ENCODE peak calls at places on chromosome 6, in five cellular contexts. W is neuronal stem cell, V is H9, O is H1, T is trophoblast cell. Z is an unnamed sample.

GRCh38 chr6:129774697-129775447 is 64.9 kb upstream of the ARHGAP18 start:
- DNase-seq in W (peak; percentile 78), O (peak; percentile 54), V (peak; percentile 86), T (peak; percentile 63), Z (peak; percentile 80)

GRCh38 chr6:89763550-89763949 is 56.0 kb downstream of the MDN1 start:
- DNase-seq in O (no peak), W (no peak), V (no peak), T (no peak), Z (peak; percentile 6)

GRCh38 chr6:41789937-41790502 is 2.5 kb downstream of the TOMM6 start:
- DNase-seq in W (no peak), O (no peak), T (no peak), V (no peak), Z (no peak)

GRCh38 chr6:218153-219018 is 73.9 kb upstream of the DUSP22 start:
- DNase-seq in T (no peak), V (no peak), O (no peak), W (no peak), Z (no peak)

GRCh38 chr6:11207199-11207968 is 25.1 kb downstream of the NEDD9 start:
- DNase-seq in V (no peak), O (no peak), T (peak; percentile 98), W (no peak), Z (peak; percentile 99)

GRCh38 chr6:21596379-21597242 is 3.1 kb downstream of the SOX4 start:
- DNase-seq in W (no peak), V (peak; percentile 60), T (peak; percentile 34), O (no peak), Z (peak; percentile 71)

GRCh38 chr6:22106445-22106844 is 190.4 kb downstream of the PRL start:
- DNase-seq in V (no peak), W (no peak), O (no peak), T (no peak), Z (no peak)

GRCh38 chr6:111663232-111663631 is 57.6 kb upstream of the TRAF3IP2 start:
- DNase-seq in V (peak; percentile 46), T (no peak), W (no peak), O (no peak), Z (no peak)

GRCh38 chr6:125208625-125209249 is 55.2 kb downstream of the TPD52L1 start:
- DNase-seq in O (no peak), W (no peak), V (no peak), T (no peak), Z (no peak)

GRCh38 chr6:85580104-85580877 is 13.4 kb downstream of the SNX14 start:
- DNase-seq in W (no peak), T (no peak), V (no peak), O (no peak), Z (peak; percentile 13)

GRCh38 chr6:112372213-112372806 is 25.2 kb downstream of the RFPL4B start:
- DNase-seq in T (no peak), V (no peak), O (no peak), W (no peak), Z (peak; percentile 24)

GRCh38 chr6:170268216-170269129 is 22.4 kb downstream of the DLL1 start:
- DNase-seq in V (no peak), T (no peak), W (no peak), O (no peak), Z (no peak)

GRCh38 chr6:78599526-78599925 is 267.8 kb upstream of the IRAK1BP1 start:
- DNase-seq in T (no peak), O (no peak), W (no peak), V (no peak), Z (peak; percentile 4)

GRCh38 chr6:109484161-109484560 is 1.1 kb upstream of the ZBTB24 start:
- DNase-seq in O (no peak), W (no peak), T (no peak), V (no peak), Z (peak; percentile 18)

GRCh38 chr6:111614833-111615582 is 9.3 kb upstream of the TRAF3IP2 start:
- DNase-seq in W (no peak), V (peak; percentile 87), T (no peak), O (no peak), Z (peak; percentile 31)

GRCh38 chr6:42937548-42938427 is 8.5 kb downstream of the CNPY3 start:
- DNase-seq in W (no peak), T (no peak), O (no peak), V (no peak), Z (no peak)

GRCh38 chr6:157221049-157221816 is 102.1 kb downstream of the TMEM242 start:
- DNase-seq in V (peak; percentile 80), T (peak; percentile 96), O (no peak), W (peak; percentile 43), Z (peak; percentile 66)

GRCh38 chr6:149887343-149887742 is 10.6 kb downstream of the RAET1E start:
- DNase-seq in V (no peak), T (peak; percentile 73), W (no peak), O (no peak), Z (peak; percentile 65)

GRCh38 chr6:155388546-155388945 is 67.1 kb downstream of the NOX3 start:
- DNase-seq in T (no peak), V (no peak), W (no peak), O (no peak), Z (peak; percentile 32)

GRCh38 chr6:169254456-169255316 is 1.0 kb upstream of the THBS2 start:
- DNase-seq in T (no peak), W (no peak), V (no peak), O (no peak), Z (no peak)

GRCh38 chr6:39092124-39092523 is 22.9 kb downstream of the SAYSD1 start:
- DNase-seq in O (peak; percentile 21), W (peak; percentile 18), T (no peak), V (no peak), Z (no peak)

GRCh38 chr6:562052-562676 is 94.7 kb downstream of the HUS1B start:
- DNase-seq in W (no peak), O (no peak), V (no peak), T (no peak), Z (no peak)

GRCh38 chr6:87152528-87152950 is 2.8 kb upstream of the ZNF292 start:
- DNase-seq in O (no peak), W (no peak), V (no peak), T (no peak), Z (no peak)

GRCh38 chr6:27040244-27041042 is 207.1 kb upstream of the PRSS16 start:
- DNase-seq in V (no peak), O (no peak), T (no peak), W (no peak), Z (no peak)

GRCh38 chr6:46932526-46932925 is 10.8 kb upstream of the ADGRF5 start:
- DNase-seq in V (no peak), W (no peak), T (no peak), O (no peak), Z (peak; percentile 38)

GRCh38 chr6:63740709-63741108 is 105.1 kb downstream of the PHF3 start:
- DNase-seq in O (no peak), T (no peak), V (no peak), W (no peak), Z (peak; percentile 32)

GRCh38 chr6:20680697-20681165 is 146.5 kb downstream of the CDKAL1 start:
- DNase-seq in V (no peak), O (no peak), W (no peak), T (no peak), Z (peak; percentile 22)

GRCh38 chr6:30889138-30889885 is 5.0 kb downstream of the DDR1 start:
- DNase-seq in O (no peak), W (no peak), T (no peak), V (peak; percentile 16), Z (no peak)
- H2BK12ac ChIP-seq in O (no peak overlapping the region), W (peak overlapping the region; percentile 32), T (no peak overlapping the region), V (no peak overlapping the region), Z (no peak overlapping the region)

GRCh38 chr6:56450376-56450775 is 192.3 kb downstream of the DST start:
- DNase-seq in O (no peak), V (no peak), W (no peak), T (no peak), Z (no peak)

GRCh38 chr6:56448056-56448455 is 194.6 kb downstream of the DST start:
- DNase-seq in W (no peak), O (no peak), T (no peak), V (no peak), Z (no peak)

GRCh38 chr6:56456785-56457184 is 185.9 kb downstream of the DST start:
- DNase-seq in W (no peak), O (no peak), T (no peak), V (no peak), Z (no peak)

GRCh38 chr6:56445818-56446217 is 196.9 kb downstream of the DST start:
- DNase-seq in V (no peak), O (no peak), W (no peak), T (peak; percentile 20), Z (no peak)

DNA sequence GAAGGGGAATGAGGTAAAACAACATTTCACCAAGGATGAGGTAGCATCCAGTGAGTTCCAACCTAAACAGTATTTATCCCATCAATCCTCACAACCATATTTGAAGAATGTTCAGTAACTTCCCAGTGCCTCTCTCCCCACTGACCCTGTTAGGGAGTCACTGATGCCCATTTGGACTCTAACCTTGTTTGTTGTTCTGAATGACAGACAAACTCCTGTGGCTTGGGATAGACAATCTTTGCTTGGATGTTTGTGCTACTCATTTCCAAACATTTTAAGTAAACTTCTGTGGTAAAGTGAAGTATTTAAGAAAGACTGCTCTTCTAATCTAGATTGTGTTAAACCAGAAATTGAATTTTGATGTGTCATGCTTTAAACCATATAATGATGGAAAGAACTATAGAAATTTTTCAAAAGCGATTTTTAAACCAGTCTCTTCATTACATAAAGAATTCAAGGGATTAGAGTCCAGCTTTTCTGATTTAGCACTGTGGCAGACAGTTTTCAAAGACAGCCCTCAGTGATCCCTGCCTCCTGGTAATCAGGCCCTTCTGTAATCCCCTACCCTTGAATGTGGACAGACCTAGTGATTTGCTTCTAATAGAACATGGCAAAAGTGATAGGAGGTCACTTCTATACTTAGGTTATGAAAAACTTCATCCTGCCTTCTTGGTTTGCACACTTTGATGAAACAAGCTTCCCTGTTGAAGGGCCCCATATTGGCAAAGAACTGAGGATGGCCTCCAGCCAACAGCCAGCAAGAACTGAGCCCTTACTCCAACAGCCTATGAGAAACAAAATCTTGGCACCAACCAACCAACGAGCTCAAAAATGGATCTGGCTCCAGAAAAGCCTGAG is 191.6 kb downstream of the DST start:
- DNase-seq in O (no peak), V (no peak), T (peak; percentile 44), W (no peak), Z (peak; percentile 32)
- H2BK5ac ChIP-seq in O (no peak overlapping the region), V (no peak overlapping the region), T (peak overlapping the region; percentile 19), W (no peak overlapping the region), Z (no peak overlapping the region)

DNA sequence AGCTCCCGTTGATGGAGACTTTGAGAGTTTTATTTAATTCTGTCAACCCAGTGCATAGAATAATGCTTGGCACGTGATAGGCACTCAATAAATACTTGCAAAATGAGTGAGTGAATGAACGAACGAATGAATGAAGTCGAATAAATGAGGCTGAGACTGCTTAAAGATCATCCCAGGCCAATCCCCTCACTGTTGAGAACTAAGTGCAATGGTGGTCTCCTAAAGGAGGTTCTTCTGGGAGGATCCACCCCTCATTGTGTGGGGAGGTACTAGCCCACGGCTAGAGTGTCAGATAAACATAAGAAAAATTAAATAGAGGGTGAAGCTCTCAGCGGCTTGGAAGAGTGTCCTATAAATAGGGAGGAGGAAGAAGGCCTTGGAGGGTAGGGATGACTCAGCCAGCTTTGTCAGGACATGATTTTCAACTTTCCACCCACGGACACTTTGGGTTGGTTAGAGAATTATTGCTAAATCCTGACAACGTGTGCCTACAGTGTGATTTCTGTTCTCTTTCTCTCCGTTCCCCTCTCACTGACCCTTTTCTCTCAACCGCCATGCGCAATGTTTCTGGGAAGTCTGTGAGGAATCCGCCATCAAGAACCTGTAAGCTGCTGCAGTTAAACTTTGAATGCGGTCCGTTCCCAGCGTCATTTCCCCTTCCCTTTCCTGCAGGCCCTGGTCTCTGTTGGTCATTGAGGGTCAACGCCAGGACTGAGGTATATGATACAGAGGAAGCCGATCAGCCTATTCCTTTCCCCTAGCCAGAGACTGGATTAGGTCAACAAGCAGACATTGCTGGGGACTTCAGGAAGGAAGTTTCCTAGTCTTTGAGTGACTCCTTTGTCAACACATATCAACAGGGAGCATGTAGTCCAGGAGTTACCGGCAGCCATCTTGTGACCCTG is 179.2 kb upstream of the JARID2 start:
- DNase-seq in T (peak; percentile 43), W (no peak), V (no peak), O (no peak), Z (peak; percentile 93)
- H3K9ac ChIP-seq in T (no peak overlapping the region), W (no peak overlapping the region), V (no peak overlapping the region), O (no peak overlapping the region), Z (peak overlapping the region; percentile 47)

GRCh38 chr6:3081965-3082364 is 13.7 kb downstream of the RIPK1 start:
- DNase-seq in T (no peak), V (no peak), W (peak; percentile 42), O (no peak), Z (no peak)
- H2BK12ac ChIP-seq in T (no peak overlapping the region), V (no peak overlapping the region), W (no peak overlapping the region), O (no peak overlapping the region), Z (no peak overlapping the region)